ENCODE peak calls at places on chromosomes 5 and 9, in eight cellular contexts. A, F, Y, N, E, H, M and Z are unnamed samples.

GRCh38 chr5:61808091-61808490 is 476.0 kb downstream of the ZSWIM6 start:
- DNase-seq in A (no peak), F (no peak), Y (no peak), N (no peak), E (no peak), H (no peak), M (no peak), Z (no peak)

GRCh38 chr5:74294231-74294705 is 346.3 kb downstream of the ENC1 start:
- DNase-seq in A (no peak), F (no peak), Y (no peak), N (peak), E (peak), H (no peak), M (no peak), Z (no peak)

GRCh38 chr9:101711330-101711941 is 27.0 kb downstream of the GRIN3A start:
- DNase-seq in A (no peak), F (no peak), Y (no peak), N (no peak), E (no peak), H (peak), M (no peak), Z (no peak)

GRCh38 chr9:108105885-108106284 is 616.3 kb upstream of the KLF4 start:
- DNase-seq in A (no peak), F (no peak), Y (no peak), N (no peak), E (no peak), H (no peak), M (no peak), Z (no peak)

GRCh38 chr9:122797316-122798033 is 2.4 kb upstream of the OR1K1 start:
- DNase-seq in A (peak), F (no peak), Y (no peak), N (no peak), E (no peak), H (peak), M (no peak), Z (no peak)

GRCh38 chr5:55691265-55692105 is 20.6 kb downstream of the SLC38A9 start:
- DNase-seq in A (peak), F (no peak), Y (no peak), N (no peak), E (no peak), H (peak), M (peak), Z (peak)

GRCh38 chr5:72427488-72428437 is 79.4 kb downstream of the ZNF366 start:
- DNase-seq in A (peak), F (no peak), Y (no peak), N (no peak), E (no peak), H (no peak), M (no peak), Z (no peak)

GRCh38 chr9:1879501-1879900 is 135.6 kb upstream of the SMARCA2 start:
- DNase-seq in A (no peak), F (no peak), Y (no peak), N (no peak), E (no peak), H (no peak), M (no peak), Z (no peak)

GRCh38 chr5:16707168-16707868 is 90.5 kb upstream of the RETREG1 start:
- DNase-seq in A (no peak), F (no peak), Y (no peak), N (no peak), E (no peak), H (no peak), M (no peak), Z (no peak)

GRCh38 chr9:14322211-14323082 is 8.5 kb upstream of the NFIB start:
- DNase-seq in A (peak), F (peak), Y (peak), N (peak), E (peak), H (peak), M (peak), Z (peak)

GRCh38 chr9:111110805-111111204 is 72.5 kb upstream of the LPAR1 start:
- DNase-seq in A (no peak), F (no peak), Y (no peak), N (no peak), E (no peak), H (no peak), M (no peak), Z (no peak)

GRCh38 chr9:96251451-96251850 is 50.5 kb downstream of the HSD17B3 start:
- DNase-seq in A (no peak), F (no peak), Y (no peak), N (no peak), E (no peak), H (peak), M (no peak), Z (no peak)

GRCh38 chr9:12956261-12956660 is 181.4 kb downstream of the LURAP1L start:
- DNase-seq in A (no peak), F (no peak), Y (no peak), N (no peak), E (no peak), H (no peak), M (no peak), Z (no peak)

GRCh38 chr5:100690036-100690560 is 154.9 kb downstream of the FAM174A start:
- DNase-seq in A (peak), F (no peak), Y (no peak), N (no peak), E (no peak), H (peak), M (no peak), Z (no peak)

GRCh38 chr5:82272957-82273356 is 5.2 kb downstream of the RPS23 start:
- DNase-seq in A (no peak), F (no peak), Y (peak), N (no peak), E (no peak), H (no peak), M (no peak), Z (no peak)

GRCh38 chr5:81105261-81105877 is 127.8 kb upstream of the CKMT2 start:
- DNase-seq in A (no peak), F (no peak), Y (no peak), N (no peak), E (no peak), H (no peak), M (no peak), Z (no peak)

GRCh38 chr9:124834586-124834985 is 18.7 kb upstream of the WDR38 start:
- DNase-seq in A (peak), F (no peak), Y (no peak), N (no peak), E (no peak), H (peak), M (no peak), Z (no peak)

GRCh38 chr9:74303945-74304344 is 193.2 kb upstream of the RORB start:
- DNase-seq in A (no peak), F (no peak), Y (no peak), N (no peak), E (no peak), H (no peak), M (no peak), Z (no peak)

GRCh38 chr9:138040446-138041430 is 163.2 kb downstream of the CACNA1B start:
- DNase-seq in A (no peak), F (no peak), Y (no peak), N (no peak), E (no peak), H (no peak), M (no peak), Z (no peak)

GRCh38 chr5:20360243-20360642 is 372.2 kb upstream of the CDH18 start:
- DNase-seq in A (no peak), F (no peak), Y (no peak), N (no peak), E (no peak), H (no peak), M (no peak), Z (peak)

GRCh38 chr5:124774002-124774318 is 27.5 kb upstream of the ZNF608 start:
- DNase-seq in A (no peak), F (no peak), Y (no peak), N (no peak), E (no peak), H (no peak), M (no peak), Z (no peak)

GRCh38 chr9:17134843-17135577 is at the start of gene CNTLN:
- DNase-seq in A (peak), F (no peak), Y (peak), N (peak), E (peak), H (peak), M (peak), Z (peak)

GRCh38 chr9:133458643-133459312 is 1.0 kb upstream of the CACFD1 start:
- DNase-seq in A (no peak), F (no peak), Y (no peak), N (no peak), E (no peak), H (no peak), M (no peak), Z (no peak)

GRCh38 chr9:99357575-99357974 is 135.5 kb downstream of the SEC61B start:
- DNase-seq in A (no peak), F (no peak), Y (no peak), N (peak), E (no peak), H (no peak), M (no peak), Z (no peak)

GRCh38 chr5:16869821-16870796 is 66.0 kb downstream of the MYO10 start:
- DNase-seq in A (peak), F (no peak), Y (no peak), N (no peak), E (no peak), H (peak), M (no peak), Z (no peak)

GRCh38 chr5:175805256-175806011 is 65.9 kb upstream of the CPLX2 start:
- DNase-seq in A (no peak), F (no peak), Y (no peak), N (no peak), E (no peak), H (no peak), M (no peak), Z (no peak)

GRCh38 chr5:14050821-14051220 is 92.3 kb upstream of the TRIO start:
- DNase-seq in A (peak), F (no peak), Y (no peak), N (no peak), E (no peak), H (no peak), M (no peak), Z (no peak)

GRCh38 chr9:133204335-133204992 is 4.6 kb downstream of the OBP2B start:
- DNase-seq in A (no peak), F (no peak), Y (no peak), N (no peak), E (no peak), H (no peak), M (no peak), Z (no peak)

GRCh38 chr9:134656334-134657034 is 14.9 kb downstream of the COL5A1 start:
- DNase-seq in A (no peak), F (no peak), Y (no peak), N (no peak), E (peak), H (peak), M (no peak), Z (no peak)

GRCh38 chr5:150361301-150361700 is 3.8 kb downstream of the TCOF1 start:
- DNase-seq in A (no peak), F (no peak), Y (no peak), N (no peak), E (no peak), H (no peak), M (no peak), Z (no peak)

GRCh38 chr9:127360829-127361228 is 36.1 kb upstream of the SLC2A8 start:
- DNase-seq in A (peak), F (no peak), Y (no peak), N (no peak), E (no peak), H (peak), M (peak), Z (no peak)

GRCh38 chr9:127539259-127539981 is 72.7 kb upstream of the STXBP1 start:
- DNase-seq in A (peak), F (no peak), Y (no peak), N (no peak), E (no peak), H (no peak), M (peak), Z (no peak)

GRCh38 chr5:38551020-38552017 is 5.1 kb downstream of the LIFR start:
- DNase-seq in A (peak), F (no peak), Y (no peak), N (no peak), E (no peak), H (peak), M (peak), Z (no peak)

GRCh38 chr5:56126487-56127179 is 106.5 kb downstream of the ANKRD55 start:
- DNase-seq in A (peak), F (no peak), Y (no peak), N (no peak), E (no peak), H (peak), M (no peak), Z (no peak)

GRCh38 chr5:122256388-122256787 is 55.6 kb upstream of the SNCAIP start:
- DNase-seq in A (no peak), F (no peak), Y (no peak), N (no peak), E (no peak), H (no peak), M (no peak), Z (no peak)
- H3K4me3 ChIP-seq in A (no peak), F (no peak), Y (no peak), N (no peak), E (no peak), H (no peak), M (no peak), Z (no peak)

GRCh38 chr5:112179290-112179689 is 239.8 kb downstream of the EPB41L4A start:
- DNase-seq in A (no peak), F (no peak), Y (no peak), N (no peak), E (no peak), H (no peak), M (no peak), Z (no peak)
- TF ChIP-seq CTCF in A (no peak), F (no peak), Y (no peak), N (no peak), E (no peak), H (no peak), M (no peak), Z (no peak)

GRCh38 chr9:32412440-32412839 is 28.0 kb downstream of the ACO1 start:
- DNase-seq in A (no peak), F (no peak), Y (no peak), N (no peak), E (no peak), H (no peak), M (no peak), Z (no peak)

GRCh38 chr9:32413424-32413823 is 29.0 kb downstream of the ACO1 start:
- DNase-seq in A (no peak), F (no peak), Y (no peak), N (no peak), E (no peak), H (no peak), M (no peak), Z (no peak)

GRCh38 chr9:32406046-32406445 is 21.6 kb downstream of the ACO1 start:
- DNase-seq in A (no peak), F (no peak), Y (no peak), N (no peak), E (no peak), H (no peak), M (no peak), Z (no peak)

GRCh38 chr9:32414856-32415255 is 30.4 kb downstream of the ACO1 start:
- DNase-seq in A (no peak), F (no peak), Y (no peak), N (no peak), E (no peak), H (no peak), M (no peak), Z (no peak)

GRCh38 chr9:32411753-32412152 is 27.3 kb downstream of the ACO1 start:
- DNase-seq in A (no peak), F (no peak), Y (no peak), N (no peak), E (no peak), H (no peak), M (no peak), Z (no peak)
- H3K4me3 ChIP-seq in A (no peak), F (no peak), Y (no peak), N (no peak), E (no peak), H (no peak), M (no peak), Z (no peak)

DNA sequence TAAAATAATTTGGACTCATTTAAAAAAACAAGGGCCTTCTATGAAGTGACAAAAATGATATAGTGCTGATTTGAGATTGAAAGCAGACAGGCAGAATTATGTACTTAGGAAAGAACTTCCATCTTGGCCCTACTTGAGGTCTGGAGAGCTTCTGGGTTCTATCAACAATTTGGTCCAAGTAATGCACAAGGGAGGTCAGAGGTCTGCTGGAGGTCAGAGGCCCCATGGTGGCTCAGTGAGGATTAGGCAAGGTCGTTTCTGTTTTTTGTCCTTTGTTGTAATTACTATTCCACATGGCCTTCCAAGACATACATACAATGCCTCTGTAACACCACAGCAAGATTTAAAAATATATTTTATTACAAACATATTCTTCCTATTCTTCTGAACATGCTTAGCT is 37.2 kb downstream of the NUDT12 start:
- DNase-seq in A (no peak), F (no peak), Y (no peak), N (no peak), E (no peak), H (no peak), M (no peak), Z (no peak)
- TF ChIP-seq CTCF in A (no peak), F (no peak), Y (no peak), N (no peak), E (no peak), H (no peak), M (no peak), Z (no peak)

GRCh38 chr5:37249820-37250175 is 622 bp upstream of the CPLANE1 start:
- DNase-seq in A (no peak), F (no peak), Y (no peak), N (no peak), E (no peak), H (no peak), M (no peak), Z (no peak)
- H3K4me3 ChIP-seq in A (peak), F (peak), Y (peak), N (peak), E (peak), H (peak), M (peak), Z (no peak)

GRCh38 chr5:90849939-90850338 is 291.3 kb downstream of the ADGRV1 start:
- DNase-seq in A (no peak), F (no peak), Y (no peak), N (no peak), E (no peak), H (no peak), M (no peak), Z (no peak)
- TF ChIP-seq CTCF in A (no peak), F (no peak), Y (no peak), N (no peak), E (no peak), H (peak), M (no peak), Z (no peak)

GRCh38 chr5:3596261-3596825 is 711 bp downstream of the IRX1 start:
- DNase-seq in A (no peak), F (no peak), Y (peak), N (no peak), E (no peak), H (no peak), M (peak), Z (no peak)
- H3K4me3 ChIP-seq in A (no peak), F (no peak), Y (no peak), N (peak), E (no peak), H (no peak), M (peak), Z (no peak)

GRCh38 chr5:30040483-30041116 is 1152.9 kb upstream of the CDH6 start:
- DNase-seq in A (peak), F (no peak), Y (no peak), N (no peak), E (no peak), H (peak), M (no peak), Z (peak)
- TF ChIP-seq CTCF in A (peak), F (no peak), Y (no peak), N (peak), E (peak), H (peak), M (peak), Z (peak)